ENCODE peak calls at places on chromosomes 16 and 17, in six cellular contexts. One of them, this sample, is unnamed.

GRCh38 chr16:17817260-17817659 is 346.5 kb upstream of the XYLT1 start:
- DNase-seq in hypothalamus: no peak
- DNase-seq in C1 segment of cervical spinal cord: no peak
- DNase-seq in HEK293T: no peak
- DNase-seq in activated CD4-positive, alpha-beta T cell treated with anti-CD3 and anti-CD28 coated beads, Interleukin-2, amount 10 ng/mL, durations not matched to agents 7 days and 5 days: no peak
- DNase-seq in HuH-7: no peak
- DNase-seq in this sample: no peak

GRCh38 chr17:63537001-63537400 is 13.3 kb upstream of the DCAF7 start:
- DNase-seq in HEK293T: no peak
- DNase-seq in hypothalamus: no peak
- DNase-seq in activated CD4-positive, alpha-beta T cell treated with anti-CD3 and anti-CD28 coated beads, Interleukin-2, amount 10 ng/mL, durations not matched to agents 7 days and 5 days: no peak
- DNase-seq in C1 segment of cervical spinal cord: no peak
- DNase-seq in HuH-7: no peak
- DNase-seq in this sample: no peak

GRCh38 chr16:78180349-78180748 is 80.9 kb downstream of the WWOX start:
- DNase-seq in hypothalamus: no peak
- DNase-seq in C1 segment of cervical spinal cord: no peak
- DNase-seq in activated CD4-positive, alpha-beta T cell treated with anti-CD3 and anti-CD28 coated beads, Interleukin-2, amount 10 ng/mL, durations not matched to agents 7 days and 5 days: no peak
- DNase-seq in HuH-7: no peak
- DNase-seq in HEK293T: no peak
- DNase-seq in this sample: no peak

GRCh38 chr16:528111-529011 is 849 bp downstream of the CAPN15 start:
- DNase-seq in HEK293T: no peak
- DNase-seq in activated CD4-positive, alpha-beta T cell treated with anti-CD3 and anti-CD28 coated beads, Interleukin-2, amount 10 ng/mL, durations not matched to agents 7 days and 5 days: peak
- DNase-seq in hypothalamus: peak
- DNase-seq in HuH-7: no peak
- DNase-seq in C1 segment of cervical spinal cord: no peak
- DNase-seq in this sample: no peak

GRCh38 chr16:56264609-56264972 is 73.3 kb downstream of the GNAO1 start:
- DNase-seq in hypothalamus: no peak
- DNase-seq in activated CD4-positive, alpha-beta T cell treated with anti-CD3 and anti-CD28 coated beads, Interleukin-2, amount 10 ng/mL, durations not matched to agents 7 days and 5 days: no peak
- DNase-seq in HuH-7: no peak
- DNase-seq in C1 segment of cervical spinal cord: no peak
- DNase-seq in HEK293T: no peak
- DNase-seq in this sample: no peak

GRCh38 chr17:78559749-78560368 is 17.3 kb downstream of the DNAH17 start:
- DNase-seq in C1 segment of cervical spinal cord: no peak
- DNase-seq in HuH-7: peak
- DNase-seq in HEK293T: no peak
- DNase-seq in activated CD4-positive, alpha-beta T cell treated with anti-CD3 and anti-CD28 coated beads, Interleukin-2, amount 10 ng/mL, durations not matched to agents 7 days and 5 days: peak
- DNase-seq in hypothalamus: no peak
- DNase-seq in this sample: no peak

GRCh38 chr16:87226926-87227650 is 90.1 kb downstream of the C16orf95 start:
- DNase-seq in hypothalamus: no peak
- DNase-seq in HEK293T: no peak
- DNase-seq in HuH-7: no peak
- DNase-seq in activated CD4-positive, alpha-beta T cell treated with anti-CD3 and anti-CD28 coated beads, Interleukin-2, amount 10 ng/mL, durations not matched to agents 7 days and 5 days: no peak
- DNase-seq in C1 segment of cervical spinal cord: no peak
- DNase-seq in this sample: no peak

GRCh38 chr17:44353656-44354331 is 8.7 kb downstream of the GRN start:
- DNase-seq in hypothalamus: no peak
- DNase-seq in HEK293T: no peak
- DNase-seq in activated CD4-positive, alpha-beta T cell treated with anti-CD3 and anti-CD28 coated beads, Interleukin-2, amount 10 ng/mL, durations not matched to agents 7 days and 5 days: no peak
- DNase-seq in HuH-7: peak
- DNase-seq in C1 segment of cervical spinal cord: no peak
- DNase-seq in this sample: peak

GRCh38 chr16:71746442-71747046 is 22.0 kb upstream of the PHLPP2 start:
- DNase-seq in HEK293T: peak
- DNase-seq in activated CD4-positive, alpha-beta T cell treated with anti-CD3 and anti-CD28 coated beads, Interleukin-2, amount 10 ng/mL, durations not matched to agents 7 days and 5 days: peak
- DNase-seq in hypothalamus: no peak
- DNase-seq in HuH-7: peak
- DNase-seq in C1 segment of cervical spinal cord: no peak
- DNase-seq in this sample: no peak

GRCh38 chr17:40323731-40324650 is 15.0 kb downstream of the RARA start:
- DNase-seq in HuH-7: no peak
- DNase-seq in activated CD4-positive, alpha-beta T cell treated with anti-CD3 and anti-CD28 coated beads, Interleukin-2, amount 10 ng/mL, durations not matched to agents 7 days and 5 days: peak
- DNase-seq in HEK293T: no peak
- DNase-seq in C1 segment of cervical spinal cord: no peak
- DNase-seq in hypothalamus: no peak
- DNase-seq in this sample: no peak

GRCh38 chr16:58099956-58100300 is 29.3 kb downstream of the CFAP20 start:
- DNase-seq in C1 segment of cervical spinal cord: no peak
- DNase-seq in activated CD4-positive, alpha-beta T cell treated with anti-CD3 and anti-CD28 coated beads, Interleukin-2, amount 10 ng/mL, durations not matched to agents 7 days and 5 days: no peak
- DNase-seq in HuH-7: no peak
- DNase-seq in hypothalamus: no peak
- DNase-seq in HEK293T: no peak
- DNase-seq in this sample: no peak

GRCh38 chr17:19762515-19762961 is 14.4 kb upstream of the ALDH3A1 start:
- DNase-seq in HEK293T: peak
- DNase-seq in C1 segment of cervical spinal cord: peak
- DNase-seq in hypothalamus: peak
- DNase-seq in activated CD4-positive, alpha-beta T cell treated with anti-CD3 and anti-CD28 coated beads, Interleukin-2, amount 10 ng/mL, durations not matched to agents 7 days and 5 days: peak
- DNase-seq in HuH-7: peak
- DNase-seq in this sample: no peak

GRCh38 chr16:48246066-48246465 is 1.3 kb downstream of the ABCC11 start:
- DNase-seq in activated CD4-positive, alpha-beta T cell treated with anti-CD3 and anti-CD28 coated beads, Interleukin-2, amount 10 ng/mL, durations not matched to agents 7 days and 5 days: no peak
- DNase-seq in HuH-7: no peak
- DNase-seq in hypothalamus: no peak
- DNase-seq in HEK293T: no peak
- DNase-seq in C1 segment of cervical spinal cord: no peak
- DNase-seq in this sample: no peak

GRCh38 chr17:76234354-76234679 is 6.0 kb downstream of the RNF157 start:
- DNase-seq in activated CD4-positive, alpha-beta T cell treated with anti-CD3 and anti-CD28 coated beads, Interleukin-2, amount 10 ng/mL, durations not matched to agents 7 days and 5 days: no peak
- DNase-seq in hypothalamus: no peak
- DNase-seq in HuH-7: no peak
- DNase-seq in HEK293T: no peak
- DNase-seq in C1 segment of cervical spinal cord: no peak
- DNase-seq in this sample: no peak

GRCh38 chr17:59752446-59752845 is 45.0 kb downstream of the VMP1 start:
- DNase-seq in hypothalamus: no peak
- DNase-seq in HEK293T: no peak
- DNase-seq in C1 segment of cervical spinal cord: no peak
- DNase-seq in HuH-7: no peak
- DNase-seq in activated CD4-positive, alpha-beta T cell treated with anti-CD3 and anti-CD28 coated beads, Interleukin-2, amount 10 ng/mL, durations not matched to agents 7 days and 5 days: no peak
- DNase-seq in this sample: no peak

GRCh38 chr16:51359141-51359960 is 208.3 kb upstream of the SALL1 start:
- DNase-seq in HuH-7: no peak
- DNase-seq in activated CD4-positive, alpha-beta T cell treated with anti-CD3 and anti-CD28 coated beads, Interleukin-2, amount 10 ng/mL, durations not matched to agents 7 days and 5 days: no peak
- DNase-seq in C1 segment of cervical spinal cord: peak
- DNase-seq in hypothalamus: peak
- DNase-seq in HEK293T: no peak
- DNase-seq in this sample: peak

GRCh38 chr17:80069886-80070177 is 31.5 kb upstream of the GAA start:
- DNase-seq in HEK293T: no peak
- DNase-seq in hypothalamus: no peak
- DNase-seq in C1 segment of cervical spinal cord: no peak
- DNase-seq in HuH-7: no peak
- DNase-seq in activated CD4-positive, alpha-beta T cell treated with anti-CD3 and anti-CD28 coated beads, Interleukin-2, amount 10 ng/mL, durations not matched to agents 7 days and 5 days: no peak
- DNase-seq in this sample: no peak

GRCh38 chr17:70086468-70086867 is 11.4 kb downstream of the KCNJ16 start:
- DNase-seq in HuH-7: no peak
- DNase-seq in hypothalamus: no peak
- DNase-seq in C1 segment of cervical spinal cord: no peak
- DNase-seq in HEK293T: no peak
- DNase-seq in activated CD4-positive, alpha-beta T cell treated with anti-CD3 and anti-CD28 coated beads, Interleukin-2, amount 10 ng/mL, durations not matched to agents 7 days and 5 days: no peak
- DNase-seq in this sample: no peak

GRCh38 chr16:57590654-57591085 is 37.8 kb upstream of the ADGRG1 start:
- DNase-seq in C1 segment of cervical spinal cord: no peak
- DNase-seq in hypothalamus: no peak
- DNase-seq in HuH-7: no peak
- DNase-seq in HEK293T: no peak
- DNase-seq in activated CD4-positive, alpha-beta T cell treated with anti-CD3 and anti-CD28 coated beads, Interleukin-2, amount 10 ng/mL, durations not matched to agents 7 days and 5 days: no peak
- DNase-seq in this sample: no peak

GRCh38 chr16:56872863-56873391 is 7.9 kb downstream of the SLC12A3 start:
- DNase-seq in activated CD4-positive, alpha-beta T cell treated with anti-CD3 and anti-CD28 coated beads, Interleukin-2, amount 10 ng/mL, durations not matched to agents 7 days and 5 days: no peak
- DNase-seq in hypothalamus: no peak
- DNase-seq in HEK293T: no peak
- DNase-seq in HuH-7: no peak
- DNase-seq in C1 segment of cervical spinal cord: no peak
- DNase-seq in this sample: no peak

GRCh38 chr16:53546988-53547391 is 44.0 kb upstream of the AKTIP start:
- DNase-seq in HEK293T: peak
- DNase-seq in HuH-7: peak
- DNase-seq in activated CD4-positive, alpha-beta T cell treated with anti-CD3 and anti-CD28 coated beads, Interleukin-2, amount 10 ng/mL, durations not matched to agents 7 days and 5 days: no peak
- DNase-seq in C1 segment of cervical spinal cord: no peak
- DNase-seq in hypothalamus: no peak
- DNase-seq in this sample: no peak

GRCh38 chr16:68404736-68405345 is 43.5 kb downstream of the SMPD3 start:
- DNase-seq in activated CD4-positive, alpha-beta T cell treated with anti-CD3 and anti-CD28 coated beads, Interleukin-2, amount 10 ng/mL, durations not matched to agents 7 days and 5 days: no peak
- DNase-seq in hypothalamus: no peak
- DNase-seq in C1 segment of cervical spinal cord: no peak
- DNase-seq in HuH-7: no peak
- DNase-seq in HEK293T: no peak
- DNase-seq in this sample: no peak

GRCh38 chr16:57810197-57811024 is 8.1 kb upstream of the KIFC3 start:
- DNase-seq in HuH-7: peak
- DNase-seq in activated CD4-positive, alpha-beta T cell treated with anti-CD3 and anti-CD28 coated beads, Interleukin-2, amount 10 ng/mL, durations not matched to agents 7 days and 5 days: peak
- DNase-seq in C1 segment of cervical spinal cord: no peak
- DNase-seq in HEK293T: no peak
- DNase-seq in hypothalamus: peak
- DNase-seq in this sample: peak

GRCh38 chr16:69880640-69881133 is 70.4 kb upstream of the CLEC18A start:
- DNase-seq in hypothalamus: no peak
- DNase-seq in C1 segment of cervical spinal cord: no peak
- DNase-seq in HEK293T: no peak
- DNase-seq in HuH-7: no peak
- DNase-seq in activated CD4-positive, alpha-beta T cell treated with anti-CD3 and anti-CD28 coated beads, Interleukin-2, amount 10 ng/mL, durations not matched to agents 7 days and 5 days: no peak
- DNase-seq in this sample: peak

GRCh38 chr16:19419691-19420060 is 2.0 kb downstream of the TMC5 start:
- DNase-seq in HuH-7: no peak
- DNase-seq in activated CD4-positive, alpha-beta T cell treated with anti-CD3 and anti-CD28 coated beads, Interleukin-2, amount 10 ng/mL, durations not matched to agents 7 days and 5 days: no peak
- DNase-seq in C1 segment of cervical spinal cord: no peak
- DNase-seq in hypothalamus: no peak
- DNase-seq in HEK293T: no peak
- DNase-seq in this sample: no peak

GRCh38 chr16:75262104-75262799 is 10.8 kb upstream of the BCAR1 start:
- DNase-seq in HuH-7: peak
- DNase-seq in activated CD4-positive, alpha-beta T cell treated with anti-CD3 and anti-CD28 coated beads, Interleukin-2, amount 10 ng/mL, durations not matched to agents 7 days and 5 days: no peak
- DNase-seq in HEK293T: no peak
- DNase-seq in C1 segment of cervical spinal cord: no peak
- DNase-seq in hypothalamus: no peak
- DNase-seq in this sample: peak

GRCh38 chr16:2328428-2328827 is 12.1 kb downstream of the ABCA3 start:
- DNase-seq in HEK293T: no peak
- DNase-seq in activated CD4-positive, alpha-beta T cell treated with anti-CD3 and anti-CD28 coated beads, Interleukin-2, amount 10 ng/mL, durations not matched to agents 7 days and 5 days: no peak
- DNase-seq in hypothalamus: no peak
- DNase-seq in C1 segment of cervical spinal cord: no peak
- DNase-seq in HuH-7: no peak
- DNase-seq in this sample: no peak

GRCh38 chr16:19809121-19809635 is 75.5 kb downstream of the GPRC5B start:
- DNase-seq in hypothalamus: no peak
- DNase-seq in HuH-7: no peak
- DNase-seq in activated CD4-positive, alpha-beta T cell treated with anti-CD3 and anti-CD28 coated beads, Interleukin-2, amount 10 ng/mL, durations not matched to agents 7 days and 5 days: no peak
- DNase-seq in C1 segment of cervical spinal cord: no peak
- DNase-seq in HEK293T: no peak
- DNase-seq in this sample: no peak

GRCh38 chr16:64589836-64590235 is 532.0 kb downstream of the CDH11 start:
- DNase-seq in HEK293T: no peak
- DNase-seq in C1 segment of cervical spinal cord: no peak
- DNase-seq in HuH-7: no peak
- DNase-seq in hypothalamus: no peak
- DNase-seq in activated CD4-positive, alpha-beta T cell treated with anti-CD3 and anti-CD28 coated beads, Interleukin-2, amount 10 ng/mL, durations not matched to agents 7 days and 5 days: no peak
- DNase-seq in this sample: no peak

GRCh38 chr16:85417156-85417860 is 195.8 kb upstream of the GSE1 start:
- DNase-seq in hypothalamus: no peak
- DNase-seq in HEK293T: no peak
- DNase-seq in C1 segment of cervical spinal cord: no peak
- DNase-seq in activated CD4-positive, alpha-beta T cell treated with anti-CD3 and anti-CD28 coated beads, Interleukin-2, amount 10 ng/mL, durations not matched to agents 7 days and 5 days: no peak
- DNase-seq in HuH-7: no peak
- DNase-seq in this sample: no peak

GRCh38 chr16:87060026-87060986 is 256.9 kb downstream of the C16orf95 start:
- DNase-seq in C1 segment of cervical spinal cord: no peak
- DNase-seq in activated CD4-positive, alpha-beta T cell treated with anti-CD3 and anti-CD28 coated beads, Interleukin-2, amount 10 ng/mL, durations not matched to agents 7 days and 5 days: no peak
- DNase-seq in HEK293T: no peak
- DNase-seq in HuH-7: no peak
- DNase-seq in hypothalamus: no peak
- DNase-seq in this sample: no peak

GRCh38 chr17:28112199-28112995 is 69.9 kb downstream of the NLK start:
- DNase-seq in HuH-7: no peak
- DNase-seq in activated CD4-positive, alpha-beta T cell treated with anti-CD3 and anti-CD28 coated beads, Interleukin-2, amount 10 ng/mL, durations not matched to agents 7 days and 5 days: no peak
- DNase-seq in hypothalamus: no peak
- DNase-seq in HEK293T: no peak
- DNase-seq in C1 segment of cervical spinal cord: no peak
- DNase-seq in this sample: no peak

GRCh38 chr17:14107889-14108288 is 38.6 kb downstream of the COX10 start:
- DNase-seq in activated CD4-positive, alpha-beta T cell treated with anti-CD3 and anti-CD28 coated beads, Interleukin-2, amount 10 ng/mL, durations not matched to agents 7 days and 5 days: no peak
- DNase-seq in hypothalamus: no peak
- DNase-seq in HuH-7: no peak
- DNase-seq in HEK293T: no peak
- DNase-seq in C1 segment of cervical spinal cord: no peak
- DNase-seq in this sample: no peak

GRCh38 chr17:82889496-82890338 is 49.9 kb upstream of the ZNF750 start:
- DNase-seq in hypothalamus: no peak
- DNase-seq in activated CD4-positive, alpha-beta T cell treated with anti-CD3 and anti-CD28 coated beads, Interleukin-2, amount 10 ng/mL, durations not matched to agents 7 days and 5 days: no peak
- DNase-seq in C1 segment of cervical spinal cord: no peak
- DNase-seq in HEK293T: no peak
- DNase-seq in HuH-7: peak
- DNase-seq in this sample: no peak

GRCh38 chr16:70254965-70255286 is 3.2 kb upstream of the EXOSC6 start:
- DNase-seq in C1 segment of cervical spinal cord: no peak
- DNase-seq in HEK293T: peak
- DNase-seq in hypothalamus: no peak
- DNase-seq in HuH-7: no peak
- DNase-seq in activated CD4-positive, alpha-beta T cell treated with anti-CD3 and anti-CD28 coated beads, Interleukin-2, amount 10 ng/mL, durations not matched to agents 7 days and 5 days: no peak
- DNase-seq in this sample: no peak

GRCh38 chr17:78379134-78379497 is 667 bp downstream of the PGS1 start:
- DNase-seq in hypothalamus: no peak
- DNase-seq in activated CD4-positive, alpha-beta T cell treated with anti-CD3 and anti-CD28 coated beads, Interleukin-2, amount 10 ng/mL, durations not matched to agents 7 days and 5 days: no peak
- DNase-seq in HEK293T: no peak
- DNase-seq in HuH-7: no peak
- DNase-seq in C1 segment of cervical spinal cord: no peak
- DNase-seq in this sample: no peak

GRCh38 chr17:10435096-10435495 is 13.3 kb upstream of the MYH8 start:
- DNase-seq in activated CD4-positive, alpha-beta T cell treated with anti-CD3 and anti-CD28 coated beads, Interleukin-2, amount 10 ng/mL, durations not matched to agents 7 days and 5 days: no peak
- DNase-seq in HEK293T: no peak
- DNase-seq in HuH-7: no peak
- DNase-seq in C1 segment of cervical spinal cord: no peak
- DNase-seq in hypothalamus: no peak
- DNase-seq in this sample: no peak

GRCh38 chr17:67515490-67516088 is 138.5 kb downstream of the PITPNC1 start:
- DNase-seq in C1 segment of cervical spinal cord: no peak
- DNase-seq in HuH-7: no peak
- DNase-seq in activated CD4-positive, alpha-beta T cell treated with anti-CD3 and anti-CD28 coated beads, Interleukin-2, amount 10 ng/mL, durations not matched to agents 7 days and 5 days: no peak
- DNase-seq in HEK293T: no peak
- DNase-seq in hypothalamus: no peak
- DNase-seq in this sample: no peak

GRCh38 chr17:58487589-58488427 is at the start of gene HSF5:
- DNase-seq in HEK293T: no peak
- DNase-seq in C1 segment of cervical spinal cord: no peak
- DNase-seq in activated CD4-positive, alpha-beta T cell treated with anti-CD3 and anti-CD28 coated beads, Interleukin-2, amount 10 ng/mL, durations not matched to agents 7 days and 5 days: peak
- DNase-seq in hypothalamus: no peak
- DNase-seq in HuH-7: no peak
- DNase-seq in this sample: no peak